ENCODE peak calls at places on chromosome 5, in eight cellular contexts. M, H, Z, F, Q, B, G and O are unnamed samples.
A peak's percentile ranks its signal among the peaks of the same experiment; 100 is the strongest.

GRCh38 chr5:105739732-105740131 is 1931.0 kb downstream of the EFNA5 start:
- DNase-seq in M (no peak), H (no peak), Z (no peak), F (no peak), Q (no peak), B (no peak), G (no peak), O (no peak)

GRCh38 chr5:89930591-89931383 is 478.8 kb downstream of the CETN3 start:
- DNase-seq in M (no peak), H (peak; percentile 60), Z (peak; percentile 75), F (no peak), Q (no peak), B (no peak), G (no peak), O (no peak)

GRCh38 chr5:74075900-74076484 is 450.0 kb downstream of the ARHGEF28 start:
- DNase-seq in M (no peak), H (no peak), Z (no peak), F (no peak), Q (no peak), B (no peak), G (no peak), O (no peak)

GRCh38 chr5:132211787-132212186 is 15.9 kb downstream of the P4HA2 start:
- DNase-seq in M (no peak), H (no peak), Z (no peak), F (peak; percentile 61), Q (peak; percentile 80), B (no peak), G (no peak), O (no peak)

GRCh38 chr5:71681282-71681681 is 37.8 kb upstream of the CARTPT start:
- DNase-seq in M (no peak), H (no peak), Z (no peak), F (no peak), Q (no peak), B (no peak), G (no peak), O (no peak)

GRCh38 chr5:62593331-62593730 is 14.7 kb downstream of the LRRC70 start:
- DNase-seq in M (no peak), H (no peak), Z (peak; percentile 50), F (no peak), Q (no peak), B (no peak), G (no peak), O (no peak)

GRCh38 chr5:157108961-157109360 is at the start of gene HAVCR2:
- DNase-seq in M (peak; percentile 34), H (no peak), Z (no peak), F (peak; percentile 73), Q (no peak), B (peak; percentile 61), G (peak; percentile 74), O (peak; percentile 26)

GRCh38 chr5:37703841-37704241 is 136.0 kb downstream of the GDNF start:
- DNase-seq in M (no peak), H (no peak), Z (peak; percentile 62), F (no peak), Q (no peak), B (no peak), G (no peak), O (no peak)

GRCh38 chr5:148730272-148730954 is 76.1 kb upstream of the HTR4 start:
- DNase-seq in M (no peak), H (no peak), Z (peak; percentile 60), F (no peak), Q (no peak), B (no peak), G (no peak), O (no peak)

GRCh38 chr5:125412561-125413535 is 666.4 kb upstream of the ZNF608 start:
- DNase-seq in M (peak; percentile 82), H (peak; percentile 91), Z (peak; percentile 90), F (peak; percentile 71), Q (peak; percentile 81), B (no peak), G (no peak), O (no peak)

GRCh38 chr5:5363045-5363444 is 59.4 kb upstream of the ICE1 start:
- DNase-seq in M (no peak), H (no peak), Z (no peak), F (no peak), Q (no peak), B (no peak), G (no peak), O (no peak)

GRCh38 chr5:6586647-6587042 is 46.2 kb downstream of the NSUN2 start:
- DNase-seq in M (no peak), H (no peak), Z (no peak), F (no peak), Q (no peak), B (no peak), G (no peak), O (no peak)